ENCODE peak calls at places on chromosomes 7 and 10, in five cellular contexts. One of them, this sample, is unnamed.
A peak's percentile ranks its signal among the peaks of the same experiment; 100 is the strongest.

GRCh38 chr7:12030116-12030515 is 181.0 kb upstream of the TMEM106B start:
- DNase-seq in GM12864: no peak
- DNase-seq in GM06990: no peak
- DNase-seq in A549: no peak
- DNase-seq in endothelial cell: no peak
- DNase-seq in this sample: no peak

GRCh38 chr10:59905066-59905734 is 1.2 kb downstream of the CCDC6 start:
- DNase-seq in endothelial cell: peak; percentile 56
- DNase-seq in A549: no peak
- DNase-seq in GM12864: no peak
- DNase-seq in GM06990: peak; percentile 55
- DNase-seq in this sample: peak; percentile 79

GRCh38 chr10:105840288-105840770 is 1199.2 kb downstream of the SORCS3 start:
- DNase-seq in endothelial cell: no peak
- DNase-seq in GM12864: no peak
- DNase-seq in A549: no peak
- DNase-seq in GM06990: no peak
- DNase-seq in this sample: no peak

GRCh38 chr10:112517381-112517976 is 70.5 kb downstream of the VTI1A start:
- DNase-seq in endothelial cell: no peak
- DNase-seq in A549: no peak
- DNase-seq in GM12864: no peak
- DNase-seq in GM06990: no peak
- DNase-seq in this sample: no peak

GRCh38 chr10:11157292-11158052 is 139.8 kb downstream of the CELF2 start:
- DNase-seq in endothelial cell: no peak
- DNase-seq in GM06990: no peak
- DNase-seq in GM12864: no peak
- DNase-seq in A549: no peak
- DNase-seq in this sample: no peak

GRCh38 chr7:151168022-151168786 is 710 bp upstream of the GBX1 start:
- DNase-seq in A549: peak; percentile 74
- DNase-seq in GM12864: no peak
- DNase-seq in GM06990: peak; percentile 57
- DNase-seq in endothelial cell: peak; percentile 75
- DNase-seq in this sample: peak; percentile 86

GRCh38 chr10:34139559-34139958 is 675.5 kb downstream of the PARD3 start:
- DNase-seq in A549: no peak
- DNase-seq in GM06990: no peak
- DNase-seq in endothelial cell: no peak
- DNase-seq in GM12864: no peak
- DNase-seq in this sample: no peak

GRCh38 chr10:85611746-85612377 is 754.7 kb downstream of the GRID1 start:
- DNase-seq in GM06990: no peak
- DNase-seq in A549: no peak
- DNase-seq in endothelial cell: no peak
- DNase-seq in GM12864: no peak
- DNase-seq in this sample: no peak

GRCh38 chr10:24969732-24970330 is 17.4 kb upstream of the PRTFDC1 start:
- DNase-seq in GM06990: no peak
- DNase-seq in A549: no peak
- DNase-seq in GM12864: no peak
- DNase-seq in endothelial cell: no peak
- DNase-seq in this sample: no peak

GRCh38 chr7:50261593-50261992 is 42.9 kb upstream of the IKZF1 start:
- DNase-seq in endothelial cell: no peak
- DNase-seq in A549: no peak
- DNase-seq in GM06990: no peak
- DNase-seq in GM12864: no peak
- DNase-seq in this sample: no peak

GRCh38 chr7:19079066-19079465 is 38.4 kb downstream of the TWIST1 start:
- DNase-seq in GM06990: no peak
- DNase-seq in A549: no peak
- DNase-seq in endothelial cell: no peak
- DNase-seq in GM12864: no peak
- DNase-seq in this sample: no peak

GRCh38 chr10:22742678-22743077 is 28.3 kb upstream of the PIP4K2A start:
- DNase-seq in GM06990: peak; percentile 39
- DNase-seq in endothelial cell: no peak
- DNase-seq in A549: no peak
- DNase-seq in GM12864: peak; percentile 67
- DNase-seq in this sample: no peak

GRCh38 chr7:2146676-2147472 is 85.9 kb downstream of the MAD1L1 start:
- DNase-seq in GM12864: no peak
- DNase-seq in endothelial cell: no peak
- DNase-seq in GM06990: no peak
- DNase-seq in A549: no peak
- DNase-seq in this sample: no peak

GRCh38 chr10:86945361-86946214 is 11.8 kb downstream of the MMRN2 start:
- DNase-seq in GM12864: no peak
- DNase-seq in A549: no peak
- DNase-seq in endothelial cell: no peak
- DNase-seq in GM06990: no peak
- DNase-seq in this sample: no peak

GRCh38 chr10:132388901-132389630 is 7.9 kb upstream of the PWWP2B start:
- DNase-seq in GM12864: no peak
- DNase-seq in endothelial cell: no peak
- DNase-seq in A549: no peak
- DNase-seq in GM06990: no peak
- DNase-seq in this sample: no peak

GRCh38 chr7:80666376-80666775 is 27.9 kb downstream of the CD36 start:
- DNase-seq in GM06990: no peak
- DNase-seq in GM12864: no peak
- DNase-seq in A549: no peak
- DNase-seq in endothelial cell: no peak
- DNase-seq in this sample: no peak

GRCh38 chr7:90412458-90413184 is 9.4 kb downstream of the CLDN12 start:
- DNase-seq in A549: no peak
- DNase-seq in GM12864: no peak
- DNase-seq in endothelial cell: peak; percentile 22
- DNase-seq in GM06990: peak; percentile 7
- DNase-seq in this sample: no peak

GRCh38 chr10:29897999-29898716 is 161.2 kb downstream of the JCAD start:
- DNase-seq in GM12864: no peak
- DNase-seq in A549: no peak
- DNase-seq in endothelial cell: no peak
- DNase-seq in GM06990: no peak
- DNase-seq in this sample: no peak

GRCh38 chr7:55423277-55423711 is 58.2 kb downstream of the LANCL2 start:
- DNase-seq in GM12864: no peak
- DNase-seq in A549: no peak
- DNase-seq in endothelial cell: no peak
- DNase-seq in GM06990: no peak
- DNase-seq in this sample: no peak

GRCh38 chr10:44935201-44935960 is 24.2 kb upstream of the RASSF4 start:
- DNase-seq in GM06990: no peak
- DNase-seq in A549: no peak
- DNase-seq in endothelial cell: no peak
- DNase-seq in GM12864: no peak
- DNase-seq in this sample: no peak

GRCh38 chr10:89466599-89467035 is 52.2 kb downstream of the IFIT5 start:
- DNase-seq in A549: no peak
- DNase-seq in GM12864: peak; percentile 4
- DNase-seq in GM06990: no peak
- DNase-seq in endothelial cell: no peak
- DNase-seq in this sample: no peak

GRCh38 chr10:23994459-23995046 is 214.4 kb upstream of the KIAA1217 start:
- DNase-seq in endothelial cell: peak; percentile 80
- DNase-seq in GM06990: peak; percentile 24
- DNase-seq in A549: peak; percentile 15
- DNase-seq in GM12864: peak; percentile 15
- DNase-seq in this sample: peak; percentile 37

GRCh38 chr7:1064581-1064980 is 20.2 kb downstream of the GPR146 start:
- DNase-seq in endothelial cell: no peak
- DNase-seq in GM06990: no peak
- DNase-seq in GM12864: no peak
- DNase-seq in A549: no peak
- DNase-seq in this sample: no peak

GRCh38 chr7:19095461-19095860 is 22.0 kb downstream of the TWIST1 start:
- DNase-seq in GM12864: no peak
- DNase-seq in GM06990: no peak
- DNase-seq in A549: no peak
- DNase-seq in endothelial cell: no peak
- DNase-seq in this sample: no peak

GRCh38 chr7:91082854-91083495 is 181.3 kb upstream of the FZD1 start:
- DNase-seq in A549: no peak
- DNase-seq in GM06990: no peak
- DNase-seq in GM12864: no peak
- DNase-seq in endothelial cell: no peak
- DNase-seq in this sample: peak; percentile 19

GRCh38 chr10:30463944-30464451 is 30.0 kb downstream of the MAP3K8 start:
- DNase-seq in GM12864: no peak
- DNase-seq in endothelial cell: no peak
- DNase-seq in A549: no peak
- DNase-seq in GM06990: no peak
- DNase-seq in this sample: no peak

DNA sequence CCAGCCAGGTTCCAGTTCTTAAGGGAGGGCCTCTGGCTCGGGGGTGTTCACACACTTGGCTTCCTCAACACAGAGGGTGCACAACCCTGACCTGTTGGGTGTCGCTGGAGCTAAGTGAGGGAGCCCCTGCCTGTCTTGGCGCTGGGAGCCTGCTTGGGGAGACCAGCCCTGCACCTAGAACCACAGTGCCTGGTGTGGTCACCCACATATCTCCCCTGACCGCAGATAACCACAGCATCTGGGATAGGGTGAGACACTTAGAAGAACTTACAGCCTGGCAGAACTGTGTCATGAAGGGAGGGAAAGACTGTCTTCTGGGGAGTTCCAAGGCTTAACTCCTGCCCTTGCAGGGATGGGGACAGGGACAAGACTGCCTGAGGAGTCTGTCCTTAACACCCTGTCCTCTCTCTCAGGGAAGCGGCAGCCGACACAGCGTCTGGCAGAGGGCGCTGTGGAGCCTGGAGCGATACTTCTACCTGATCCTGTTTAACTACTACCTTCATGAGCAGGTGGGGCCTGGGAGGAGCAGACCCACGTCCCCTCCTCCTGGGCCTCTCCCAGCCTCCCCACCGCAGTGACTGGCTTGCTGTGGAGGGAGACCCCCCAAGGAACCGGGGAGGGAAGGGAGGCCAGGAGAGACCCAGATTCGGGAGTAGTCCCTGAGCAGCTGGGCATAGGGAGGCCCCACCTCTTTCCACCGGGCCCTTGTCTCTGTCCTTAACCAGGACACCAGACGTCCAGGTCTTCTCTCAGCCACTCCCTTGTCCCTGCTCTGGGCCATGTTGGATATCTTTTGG is 59.0 kb downstream of the PALD1 start:
- DNase-seq in A549: peak; percentile 21
- DNase-seq in GM12864: no peak
- DNase-seq in endothelial cell: peak; percentile 55
- DNase-seq in GM06990: no peak
- DNase-seq in this sample: peak; percentile 56
- TF ChIP-seq CTCF in A549: peak; percentile 47
- TF ChIP-seq CTCF in GM12864: peak; percentile 75
- TF ChIP-seq CTCF in endothelial cell: no peak
- TF ChIP-seq CTCF in GM06990: peak; percentile 58
- TF ChIP-seq CTCF in this sample: peak; percentile 57

DNA sequence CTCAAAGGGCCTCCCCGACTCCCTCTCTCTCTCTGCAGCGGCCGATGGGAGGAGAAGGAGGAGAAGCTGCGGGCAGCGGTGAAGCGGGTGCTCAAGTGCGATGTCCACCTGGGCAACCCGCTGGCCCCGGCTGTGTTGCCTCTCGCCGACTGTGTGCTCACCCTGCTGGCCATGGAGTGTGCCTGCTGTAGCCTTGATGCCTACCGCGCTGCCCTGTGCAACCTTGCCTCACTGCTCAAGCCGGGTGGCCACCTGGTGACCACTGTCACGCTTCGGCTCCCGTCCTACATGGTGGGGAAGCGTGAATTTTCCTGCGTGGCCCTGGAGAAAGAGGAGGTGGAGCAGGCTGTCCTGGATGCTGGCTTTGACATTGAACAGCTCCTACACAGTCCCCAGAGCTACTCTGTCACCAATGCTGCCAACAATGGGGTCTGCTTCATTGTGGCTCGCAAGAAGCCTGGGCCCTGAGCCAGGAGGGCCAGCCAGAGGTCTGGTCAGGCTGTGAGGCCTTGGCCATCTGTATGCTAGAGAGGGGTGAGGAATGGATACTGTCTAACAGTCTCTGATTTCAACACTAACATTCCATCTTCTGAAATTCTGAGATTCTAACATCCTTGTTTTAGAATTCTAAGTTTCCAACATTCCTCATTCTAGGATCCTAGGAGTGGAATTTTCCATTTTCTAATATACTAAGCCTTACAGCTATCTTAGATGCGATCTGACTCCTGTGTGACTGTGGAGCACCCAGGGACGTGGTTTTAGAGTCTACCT is 3.6 kb downstream of the INMT start:
- DNase-seq in A549: no peak
- DNase-seq in GM06990: no peak
- DNase-seq in endothelial cell: no peak
- DNase-seq in GM12864: no peak
- DNase-seq in this sample: no peak
- TF ChIP-seq CTCF in A549: no peak
- TF ChIP-seq CTCF in GM06990: no peak
- TF ChIP-seq CTCF in endothelial cell: no peak
- TF ChIP-seq CTCF in GM12864: no peak
- TF ChIP-seq CTCF in this sample: no peak

DNA sequence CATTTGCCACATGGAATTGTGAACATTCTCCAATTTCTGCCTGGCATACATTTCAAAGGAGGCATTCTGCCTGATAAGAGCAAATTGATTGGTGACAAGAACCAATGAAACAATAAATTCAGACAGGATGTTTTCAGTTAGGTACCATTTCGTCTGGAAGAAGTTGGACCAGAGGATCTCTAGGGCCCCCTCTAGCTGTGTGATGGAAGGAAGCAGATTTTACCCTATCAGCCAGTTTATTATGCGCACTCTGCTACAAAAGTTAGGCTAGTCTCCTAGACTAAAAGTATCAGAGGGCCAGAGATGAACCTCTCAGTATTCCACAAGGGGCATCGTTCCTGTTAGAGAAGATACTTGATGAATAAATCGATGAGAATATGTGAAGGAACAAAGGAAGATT is 118.0 kb downstream of the BUB3 start:
- DNase-seq in A549: peak; percentile 9
- DNase-seq in endothelial cell: no peak
- DNase-seq in GM06990: no peak
- DNase-seq in GM12864: no peak
- DNase-seq in this sample: no peak
- TF ChIP-seq CTCF in A549: no peak
- TF ChIP-seq CTCF in endothelial cell: no peak
- TF ChIP-seq CTCF in GM06990: peak; percentile 16
- TF ChIP-seq CTCF in GM12864: peak; percentile 14
- TF ChIP-seq CTCF in this sample: no peak

GRCh38 chr7:115850774-115851173 is 179.8 kb downstream of the TFEC start:
- DNase-seq in A549: no peak
- DNase-seq in endothelial cell: no peak
- DNase-seq in GM12864: no peak
- DNase-seq in GM06990: no peak
- DNase-seq in this sample: no peak

DNA sequence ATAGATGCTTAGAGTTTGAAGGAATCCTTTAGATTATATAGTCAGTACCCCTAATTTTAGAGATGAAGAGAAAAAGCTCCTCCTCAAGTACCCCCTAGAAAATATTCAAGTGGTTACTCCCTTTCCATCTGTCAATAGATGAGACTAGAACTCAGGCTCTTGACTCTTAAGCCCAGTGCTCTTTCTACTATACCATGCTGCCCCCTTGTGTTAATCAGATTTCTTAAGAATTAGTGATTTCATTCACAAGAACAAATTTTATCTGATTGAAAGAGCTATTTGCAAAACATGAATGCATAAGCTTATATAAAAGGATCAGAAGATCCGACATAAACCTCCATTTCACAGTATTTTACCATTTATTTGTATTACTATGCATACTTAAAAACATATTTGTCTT is 179.3 kb downstream of the TFEC start:
- DNase-seq in GM12864: peak; percentile 3
- DNase-seq in GM06990: no peak
- DNase-seq in A549: no peak
- DNase-seq in endothelial cell: no peak
- DNase-seq in this sample: no peak
- TF ChIP-seq CTCF in GM12864: no peak
- TF ChIP-seq CTCF in GM06990: peak; percentile 43
- TF ChIP-seq CTCF in A549: peak; percentile 63
- TF ChIP-seq CTCF in endothelial cell: peak; percentile 44
- TF ChIP-seq CTCF in this sample: peak; percentile 45

This sample was measured in GM13977.